ENCODE peak calls at places on chromosomes 11 and 22, in eight cellular contexts. B, V, U, G, T, E, D and K are unnamed samples.

GRCh38 chr11:46099973-46100335 is 21.3 kb downstream of the PHF21A start:
- DNase-seq in V (no peak), E (no peak), U (no peak), G (no peak), B (no peak), D (no peak), T (no peak), K (no peak)

GRCh38 chr22:39205344-39206021 is 39.3 kb downstream of the PDGFB start:
- DNase-seq in V (no peak), G (no peak), B (peak; percentile 69), D (no peak), T (no peak), E (no peak), U (peak; percentile 47), K (peak; percentile 56)

GRCh38 chr11:34315006-34315793 is 42.6 kb downstream of the ABTB2 start:
- DNase-seq in U (no peak), E (no peak), T (no peak), V (no peak), D (no peak), G (no peak), B (no peak), K (no peak)

GRCh38 chr22:27474711-27475547 is 326.6 kb downstream of the MN1 start:
- DNase-seq in G (no peak), E (no peak), D (no peak), V (no peak), U (no peak), B (peak; percentile 74), T (no peak), K (no peak)

GRCh38 chr11:75490221-75491181 is 35.2 kb downstream of the GDPD5 start:
- DNase-seq in U (no peak), B (no peak), D (no peak), T (no peak), V (no peak), E (no peak), G (no peak), K (no peak)

GRCh38 chr11:3994030-3994640 is 100.5 kb upstream of the RRM1 start:
- DNase-seq in E (no peak), B (no peak), G (no peak), U (no peak), D (no peak), T (no peak), V (peak; percentile 6), K (no peak)

GRCh38 chr22:20783844-20784723 is 10.2 kb downstream of the SERPIND1 start:
- DNase-seq in B (peak; percentile 48), E (no peak), D (no peak), U (peak; percentile 79), V (peak; percentile 52), T (peak; percentile 69), G (no peak), K (peak; percentile 78)

GRCh38 chr22:44758354-44758969 is 6.1 kb downstream of the ARHGAP8 start:
- DNase-seq in U (no peak), G (no peak), B (no peak), D (no peak), T (no peak), E (no peak), V (no peak), K (no peak)

GRCh38 chr11:77387701-77388100 is 86.2 kb downstream of the PAK1 start:
- DNase-seq in B (no peak), G (no peak), E (no peak), V (no peak), D (no peak), T (no peak), U (no peak), K (no peak)

GRCh38 chr11:46378811-46379482 is 2.5 kb upstream of the MDK start:
- DNase-seq in B (no peak), E (peak; percentile 60), V (no peak), T (no peak), G (no peak), U (no peak), D (no peak), K (no peak)

GRCh38 chr11:12696911-12697581 is 22.8 kb downstream of the TEAD1 start:
- DNase-seq in G (no peak), T (no peak), U (no peak), V (no peak), D (no peak), E (no peak), B (no peak), K (no peak)

GRCh38 chr22:45831394-45831793 is 145.6 kb downstream of the WNT7B start:
- DNase-seq in D (no peak), T (peak; percentile 31), G (no peak), E (no peak), U (no peak), B (peak; percentile 4), V (no peak), K (no peak)

DNA sequence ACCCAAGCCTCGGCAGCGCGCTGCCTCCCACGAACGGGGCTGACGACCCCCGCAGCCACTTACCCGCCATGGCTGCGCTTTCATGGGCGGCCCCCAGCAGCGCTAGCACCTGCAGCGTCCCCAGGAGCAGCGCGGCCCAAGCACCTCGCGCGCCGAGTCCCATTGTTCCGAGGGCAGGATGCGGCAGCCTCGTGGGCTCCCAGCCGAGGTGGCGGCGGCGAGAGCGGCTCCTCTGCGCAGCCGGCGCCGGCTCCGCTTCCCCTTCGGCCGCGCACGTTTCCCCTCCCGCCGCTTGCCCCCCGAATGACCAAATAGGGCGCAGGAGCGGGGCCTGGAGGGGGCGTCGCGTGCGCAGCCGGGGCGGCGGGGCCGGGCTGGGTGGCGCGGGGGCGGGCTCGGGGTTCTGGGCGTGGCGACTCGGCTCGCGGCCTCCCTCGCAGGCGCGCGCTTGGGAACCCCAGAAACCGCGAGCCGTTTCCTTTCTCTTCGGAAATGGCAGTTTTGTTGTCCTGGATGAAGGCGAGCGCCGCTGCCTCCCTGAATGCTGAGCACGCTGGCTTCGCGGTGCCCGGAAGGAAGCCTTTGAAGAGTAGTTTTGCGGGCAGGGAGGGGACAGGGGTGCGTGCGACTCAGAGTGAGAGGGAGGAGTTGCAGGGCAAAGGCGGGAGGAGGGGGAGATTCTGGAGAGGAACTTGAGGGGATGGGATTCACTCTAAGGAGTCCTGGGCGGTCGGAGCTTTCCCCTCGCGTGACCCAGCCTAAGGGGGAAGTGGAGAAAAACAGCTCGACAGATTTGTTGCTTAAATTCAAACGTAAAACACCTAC is at the start of gene TMEM123:
- DNase-seq in V (peak; percentile 91), E (peak; percentile 86), D (peak; percentile 91), U (peak; percentile 86), B (peak; percentile 61), G (peak; percentile 16), T (peak; percentile 91), K (peak; percentile 91)
- TF ChIP-seq CTCF in V (no peak), E (no peak), D (no peak), U (no peak), B (no peak), G (no peak), T (no peak), K (no peak)

GRCh38 chr11:101866619-101867491 is 48.0 kb upstream of the CEP126 start:
- DNase-seq in U (no peak), D (peak; percentile 53), B (peak; percentile 70), G (no peak), V (no peak), E (no peak), T (no peak), K (no peak)
- TF ChIP-seq CTCF in U (no peak), D (no peak), B (no peak), G (no peak), V (no peak), E (no peak), T (no peak), K (no peak)

GRCh38 chr22:36352775-36353507 is 34.8 kb downstream of the MYH9 start:
- DNase-seq in U (no peak), D (peak; percentile 95), E (peak; percentile 77), G (no peak), V (no peak), T (no peak), B (no peak), K (no peak)
- TF ChIP-seq CTCF in U (no peak), D (no peak), E (no peak), G (no peak), V (no peak), T (no peak), B (no peak), K (no peak)

DNA sequence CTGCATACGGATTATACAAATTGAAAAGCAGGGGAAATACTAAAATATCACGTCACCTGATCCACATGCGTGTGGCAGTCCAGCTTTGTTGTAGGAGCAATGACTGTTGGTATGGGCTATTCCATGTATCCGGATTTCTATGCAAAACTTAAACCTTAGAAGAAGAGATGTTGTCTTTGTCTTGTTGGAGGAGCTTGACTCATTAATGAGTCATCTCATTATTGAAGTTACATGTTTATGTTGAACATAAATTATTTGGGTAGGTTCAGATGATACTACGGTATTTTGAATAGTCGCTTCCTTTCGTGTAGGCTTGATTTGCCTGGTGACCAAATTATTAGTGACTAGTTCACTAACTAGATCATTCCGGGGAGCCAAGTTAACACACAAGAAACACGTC is 806 bp upstream of the SAAL1 start:
- DNase-seq in U (no peak), V (no peak), G (no peak), T (no peak), B (no peak), D (no peak), E (no peak), K (no peak)
- TF ChIP-seq CTCF in U (no peak), V (no peak), G (no peak), T (no peak), B (no peak), D (no peak), E (no peak), K (no peak)

GRCh38 chr22:43537019-43537585 is 125.3 kb downstream of the MPPED1 start:
- DNase-seq in E (no peak), G (no peak), B (no peak), T (peak; percentile 13), D (no peak), U (no peak), V (no peak), K (no peak)
- TF ChIP-seq CTCF in E (no peak), G (no peak), B (no peak), T (peak; percentile 65), D (no peak), U (peak; percentile 29), V (peak; percentile 34), K (no peak)